ENCODE peak calls at places on chromosome 2, in eight cellular contexts. X, T, H, U, L, J, W and B are unnamed samples.

GRCh38 chr2:45889053-45889452 is 237.6 kb downstream of the PRKCE start:
- DNase-seq in X (no peak), T (peak; percentile 50), H (no peak), U (no peak), L (peak; percentile 72), J (peak; percentile 59), W (no peak), B (peak; percentile 61)

GRCh38 chr2:160417745-160418397 is 75.7 kb downstream of the RBMS1 start:
- DNase-seq in X (no peak), T (no peak), H (no peak), U (no peak), L (no peak), J (no peak), W (no peak), B (no peak)

GRCh38 chr2:3041841-3042600 is 335.6 kb downstream of the EIPR1 start:
- DNase-seq in X (peak; percentile 76), T (no peak), H (no peak), U (peak; percentile 51), L (peak; percentile 76), J (no peak), W (no peak), B (peak; percentile 71)

GRCh38 chr2:22904126-22904684 is 480.8 kb upstream of the KLHL29 start:
- DNase-seq in X (peak; percentile 50), T (peak; percentile 64), H (no peak), U (peak; percentile 72), L (peak; percentile 32), J (peak; percentile 46), W (no peak), B (peak; percentile 59)

GRCh38 chr2:120525056-120526046 is 179.4 kb downstream of the INHBB start:
- DNase-seq in X (peak; percentile 62), T (no peak), H (no peak), U (no peak), L (peak; percentile 57), J (no peak), W (no peak), B (peak; percentile 40)

GRCh38 chr2:215626812-215627281 is 191.0 kb upstream of the FN1 start:
- DNase-seq in X (no peak), T (no peak), H (no peak), U (no peak), L (no peak), J (no peak), W (no peak), B (no peak)

GRCh38 chr2:74507926-74508520 is 528 bp upstream of the PCGF1 start:
- DNase-seq in X (no peak), T (no peak), H (no peak), U (peak; percentile 45), L (peak; percentile 40), J (peak; percentile 39), W (no peak), B (no peak)

GRCh38 chr2:58638256-58638795 is 397.2 kb upstream of the FANCL start:
- DNase-seq in X (no peak), T (no peak), H (no peak), U (no peak), L (no peak), J (no peak), W (no peak), B (no peak)

GRCh38 chr2:182824056-182824758 is 42.2 kb downstream of the FRZB start:
- DNase-seq in X (no peak), T (no peak), H (no peak), U (no peak), L (no peak), J (no peak), W (no peak), B (no peak)